ENCODE peak calls at places on chromosomes 5 and 9, in four cellular contexts. One of them, this sample, is unnamed.
A peak's percentile ranks its signal among the peaks of the same experiment; 100 is the strongest.

GRCh38 chr5:88203977-88204735 is 64.5 kb downstream of the TMEM161B start:
- DNase-seq in HCT116: no peak
- DNase-seq in K562: no peak
- DNase-seq in H1: no peak
- DNase-seq in this sample: no peak

GRCh38 chr5:179227578-179228311 is 117.5 kb downstream of the ADAMTS2 start:
- DNase-seq in HCT116: no peak
- DNase-seq in K562: no peak
- DNase-seq in H1: no peak
- DNase-seq in this sample: peak; percentile 54

GRCh38 chr5:153400931-153401330 is 89.5 kb upstream of the GRIA1 start:
- DNase-seq in HCT116: no peak
- DNase-seq in K562: no peak
- DNase-seq in H1: no peak
- DNase-seq in this sample: no peak

GRCh38 chr5:134003957-134004625 is 684 bp downstream of the VDAC1 start:
- DNase-seq in HCT116: no peak
- DNase-seq in K562: peak; percentile 91
- DNase-seq in H1: no peak
- DNase-seq in this sample: no peak

GRCh38 chr5:96629774-96630173 is 32.4 kb upstream of the CAST start:
- DNase-seq in HCT116: peak; percentile 22
- DNase-seq in K562: no peak
- DNase-seq in H1: no peak
- DNase-seq in this sample: no peak

GRCh38 chr9:134323741-134324358 is 2.4 kb upstream of the RXRA start:
- DNase-seq in HCT116: peak; percentile 51
- DNase-seq in K562: peak; percentile 48
- DNase-seq in H1: no peak
- DNase-seq in this sample: no peak

GRCh38 chr9:89448381-89448780 is 49.5 kb downstream of the SEMA4D start:
- DNase-seq in HCT116: no peak
- DNase-seq in K562: no peak
- DNase-seq in H1: no peak
- DNase-seq in this sample: no peak

GRCh38 chr5:123735384-123735783 is 223.4 kb downstream of the CSNK1G3 start:
- DNase-seq in HCT116: no peak
- DNase-seq in K562: no peak
- DNase-seq in H1: no peak
- DNase-seq in this sample: no peak

GRCh38 chr5:123670981-123671557 is 159.1 kb downstream of the CSNK1G3 start:
- DNase-seq in HCT116: peak; percentile 34
- DNase-seq in K562: peak; percentile 36
- DNase-seq in H1: peak; percentile 70
- DNase-seq in this sample: no peak

GRCh38 chr5:107484261-107484660 is 186.5 kb downstream of the EFNA5 start:
- DNase-seq in HCT116: no peak
- DNase-seq in K562: no peak
- DNase-seq in H1: no peak
- DNase-seq in this sample: no peak

GRCh38 chr9:124220551-124221451 is 36.9 kb upstream of the NEK6 start:
- DNase-seq in HCT116: no peak
- DNase-seq in K562: no peak
- DNase-seq in H1: no peak
- DNase-seq in this sample: no peak

GRCh38 chr5:75435101-75435500 is 76.3 kb downstream of the CERT1 start:
- DNase-seq in HCT116: no peak
- DNase-seq in K562: no peak
- DNase-seq in H1: no peak
- DNase-seq in this sample: no peak

GRCh38 chr5:92371889-92372235 is 988.7 kb upstream of the ARRDC3 start:
- DNase-seq in HCT116: no peak
- DNase-seq in K562: no peak
- DNase-seq in H1: no peak
- DNase-seq in this sample: no peak

GRCh38 chr5:79225026-79225425 is 10.9 kb upstream of the JMY start:
- DNase-seq in HCT116: no peak
- DNase-seq in K562: no peak
- DNase-seq in H1: no peak
- DNase-seq in this sample: peak; percentile 15

GRCh38 chr5:122323738-122324137 is 11.7 kb downstream of the SNCAIP start:
- DNase-seq in HCT116: no peak
- DNase-seq in K562: no peak
- DNase-seq in H1: no peak
- DNase-seq in this sample: no peak

GRCh38 chr9:99063522-99063921 is 41.4 kb upstream of the TGFBR1 start:
- DNase-seq in HCT116: no peak
- DNase-seq in K562: no peak
- DNase-seq in H1: no peak
- DNase-seq in this sample: no peak
- H3K27ac ChIP-seq in HCT116: no peak overlapping the region
- H3K27ac ChIP-seq in K562: no peak overlapping the region
- H3K27ac ChIP-seq in H1: no peak overlapping the region
- H3K27ac ChIP-seq in this sample: no peak overlapping the region

GRCh38 chr9:35661756-35662350 is 3.1 kb downstream of the ARHGEF39 start:
- DNase-seq in HCT116: no peak
- DNase-seq in K562: no peak
- DNase-seq in H1: no peak
- DNase-seq in this sample: no peak

GRCh38 chr9:35662437-35662836 is 2.6 kb downstream of the ARHGEF39 start:
- DNase-seq in HCT116: no peak
- DNase-seq in K562: no peak
- DNase-seq in H1: no peak
- DNase-seq in this sample: no peak

GRCh38 chr9:35658894-35659220 is 765 bp downstream of the CCDC107 start:
- DNase-seq in HCT116: peak; percentile 24
- DNase-seq in K562: no peak
- DNase-seq in H1: no peak
- DNase-seq in this sample: no peak

GRCh38 chr9:35659340-35659739 is 1.2 kb downstream of the CCDC107 start:
- DNase-seq in HCT116: no peak
- DNase-seq in K562: no peak
- DNase-seq in H1: no peak
- DNase-seq in this sample: no peak

GRCh38 chr9:35660966-35661413 is 2.9 kb downstream of the CCDC107 start:
- DNase-seq in HCT116: peak; percentile 33
- DNase-seq in K562: no peak
- DNase-seq in H1: no peak
- DNase-seq in this sample: no peak
- TF ChIP-seq POLR2AphosphoS5 in HCT116: no peak
- TF ChIP-seq POLR2AphosphoS5 in K562: no peak
- TF ChIP-seq POLR2AphosphoS5 in H1: no peak
- TF ChIP-seq POLR2AphosphoS5 in this sample: no peak

GRCh38 chr9:127813739-127814226 is 11.1 kb downstream of the FPGS start:
- DNase-seq in HCT116: no peak
- DNase-seq in K562: no peak
- DNase-seq in H1: no peak
- DNase-seq in this sample: no peak

GRCh38 chr9:127815512-127816361 is 13.1 kb downstream of the FPGS start:
- DNase-seq in HCT116: no peak
- DNase-seq in K562: no peak
- DNase-seq in H1: no peak
- DNase-seq in this sample: no peak

GRCh38 chr9:127816362-127816725 is 13.7 kb downstream of the FPGS start:
- DNase-seq in HCT116: no peak
- DNase-seq in K562: no peak
- DNase-seq in H1: no peak
- DNase-seq in this sample: no peak

GRCh38 chr9:127812936-127813675 is 10.4 kb downstream of the FPGS start:
- DNase-seq in HCT116: no peak
- DNase-seq in K562: no peak
- DNase-seq in H1: no peak
- DNase-seq in this sample: no peak

GRCh38 chr9:127814619-127815511 is 12.2 kb downstream of the FPGS start:
- DNase-seq in HCT116: no peak
- DNase-seq in K562: no peak
- DNase-seq in H1: no peak
- DNase-seq in this sample: no peak
- H3K4me3 ChIP-seq in HCT116: no peak overlapping the region
- H3K4me3 ChIP-seq in K562: no peak overlapping the region
- H3K4me3 ChIP-seq in H1: no peak overlapping the region
- H3K4me3 ChIP-seq in this sample: no peak overlapping the region

DNA sequence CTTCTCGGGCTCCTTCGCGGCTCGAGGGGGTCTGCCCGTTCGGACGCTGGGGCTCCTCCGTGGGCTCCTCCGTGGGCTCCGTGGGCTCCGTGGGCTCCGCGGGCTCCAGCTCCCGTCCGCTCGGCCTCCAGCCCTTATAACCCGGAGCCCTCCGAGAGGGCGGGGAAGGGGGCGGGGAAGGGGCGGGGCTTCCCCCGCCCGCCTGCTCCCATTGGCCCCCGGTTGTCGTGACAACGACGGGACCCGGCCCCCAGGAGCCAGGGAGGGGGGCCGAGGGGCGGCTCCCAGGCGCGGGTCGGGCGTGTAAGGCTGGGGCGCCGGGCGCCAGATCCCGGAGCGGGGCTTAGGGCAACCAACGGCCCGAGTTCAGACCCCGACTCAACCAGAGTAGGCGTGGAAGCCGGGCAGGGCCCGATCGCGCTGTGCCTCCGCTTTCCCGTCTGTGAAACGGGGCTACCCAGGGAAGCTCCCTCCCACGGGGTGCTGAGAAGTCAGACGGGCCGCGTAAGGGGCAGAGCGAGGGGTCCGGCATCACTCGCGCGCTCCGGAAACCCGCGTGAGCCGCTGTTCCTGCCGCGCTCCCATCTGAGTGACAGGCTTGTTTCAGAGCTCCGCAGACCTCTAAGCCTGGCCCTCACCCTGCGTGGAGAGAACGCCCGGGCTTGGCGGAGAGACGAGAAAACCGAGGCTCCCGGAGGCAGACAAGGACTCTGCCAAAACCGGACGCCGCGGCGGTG is at the start of gene GFPT2:
- DNase-seq in HCT116: no peak
- DNase-seq in K562: peak; percentile 100
- DNase-seq in H1: peak; percentile 91
- DNase-seq in this sample: peak; percentile 90
- H3K27ac ChIP-seq in HCT116: peak within 1 kb of the TSS; percentile 46
- H3K27ac ChIP-seq in K562: no peak within 1 kb of the TSS
- H3K27ac ChIP-seq in H1: no peak within 1 kb of the TSS
- H3K27ac ChIP-seq in this sample: peak within 1 kb of the TSS; percentile 80

DNA sequence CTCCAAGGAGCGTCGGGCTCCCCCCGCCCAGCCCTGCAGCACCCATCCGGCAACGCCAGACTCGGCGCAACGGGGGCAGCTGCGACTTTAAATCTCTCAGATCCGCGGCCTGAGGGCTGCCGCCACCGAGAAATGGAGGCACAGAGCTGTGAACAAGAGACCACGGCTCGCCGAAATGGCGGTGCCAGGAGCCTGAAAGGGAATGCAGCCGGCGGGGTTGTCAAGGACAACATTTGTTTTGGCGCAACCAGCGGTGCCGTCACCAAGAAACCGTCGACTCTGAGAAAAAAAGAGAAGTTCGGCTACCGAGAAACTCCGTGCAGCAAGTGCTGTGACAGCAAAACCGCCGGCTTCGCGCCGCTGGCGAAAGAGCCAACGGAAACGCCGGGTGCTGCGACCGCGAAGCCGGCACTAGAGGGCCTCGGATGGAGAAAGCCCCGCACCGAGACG is 2.1 kb upstream of the ANXA2R start:
- DNase-seq in HCT116: peak; percentile 43
- DNase-seq in K562: peak; percentile 44
- DNase-seq in H1: peak; percentile 79
- DNase-seq in this sample: peak; percentile 87
- TF ChIP-seq POLR2AphosphoS5 in HCT116: no peak
- TF ChIP-seq POLR2AphosphoS5 in K562: no peak
- TF ChIP-seq POLR2AphosphoS5 in H1: no peak
- TF ChIP-seq POLR2AphosphoS5 in this sample: no peak

GRCh38 chr9:137235424-137236237 is 4.9 kb downstream of the SLC34A3 start:
- DNase-seq in HCT116: no peak
- DNase-seq in K562: no peak
- DNase-seq in H1: no peak
- DNase-seq in this sample: no peak
- H3K4me3 ChIP-seq in HCT116: no peak overlapping the region
- H3K4me3 ChIP-seq in K562: no peak overlapping the region
- H3K4me3 ChIP-seq in H1: no peak overlapping the region
- H3K4me3 ChIP-seq in this sample: peak overlapping the region; percentile 2